ENCODE peak calls at places on chromosomes 5 and 9, in five cellular contexts. U is heart right ventricle; M is activated CD4-positive, alpha-beta T cell treated with anti-CD3 and anti-CD28 coated beads, Interleukin-2, amount 50 U/mL, for 48 hours; A is NCI-H1048; Z is right cardiac atrium. Y is an unnamed sample.

GRCh38 chr5:128844354-128844923 is 120.8 kb upstream of the SLC27A6 start:
- DNase-seq in A (no peak), M (no peak), Z (no peak), U (no peak), Y (no peak)

GRCh38 chr5:151067632-151068031 is 13.2 kb downstream of the TNIP1 start:
- DNase-seq in M (no peak), A (no peak), Z (no peak), U (no peak), Y (no peak)

GRCh38 chr5:38104497-38105230 is 153.7 kb upstream of the EGFLAM start:
- DNase-seq in A (no peak), U (no peak), Z (no peak), M (no peak), Y (no peak)

GRCh38 chr9:97905228-97905627 is 17.1 kb downstream of the TRMO start:
- DNase-seq in Z (no peak), A (no peak), U (no peak), M (peak; percentile 48), Y (no peak)

GRCh38 chr5:69271376-69271775 is 36.7 kb downstream of the CDK7 start:
- DNase-seq in Z (no peak), U (peak; percentile 14), A (no peak), M (no peak), Y (no peak)

GRCh38 chr5:22465177-22465576 is 388.0 kb downstream of the CDH12 start:
- DNase-seq in Z (no peak), U (no peak), M (no peak), A (no peak), Y (no peak)

GRCh38 chr9:34380511-34381315 is 4.0 kb upstream of the MYORG start:
- DNase-seq in U (peak; percentile 72), M (peak; percentile 77), A (peak; percentile 34), Z (peak; percentile 93), Y (peak; percentile 95)

GRCh38 chr9:16197578-16198370 is 644.9 kb downstream of the CCDC171 start:
- DNase-seq in Z (no peak), A (no peak), M (no peak), U (peak; percentile 17), Y (no peak)

GRCh38 chr5:154794525-154795234 is 39.5 kb downstream of the LARP1 start:
- DNase-seq in M (no peak), Z (no peak), A (no peak), U (no peak), Y (no peak)

GRCh38 chr9:110744753-110745522 is 76.3 kb downstream of the MUSK start:
- DNase-seq in Z (no peak), A (no peak), M (no peak), U (peak; percentile 10), Y (no peak)

GRCh38 chr9:134371731-134372130 is 45.5 kb downstream of the RXRA start:
- DNase-seq in U (peak; percentile 46), Z (peak; percentile 91), M (no peak), A (no peak), Y (no peak)

GRCh38 chr9:121529237-121529987 is 29.8 kb upstream of the GGTA1 start:
- DNase-seq in U (peak; percentile 99), A (no peak), M (no peak), Z (peak; percentile 99), Y (no peak)

GRCh38 chr5:128132499-128132898 is 48.9 kb downstream of the SLC12A2 start:
- DNase-seq in A (no peak), M (no peak), Z (no peak), U (no peak), Y (no peak)

GRCh38 chr9:37675661-37676060 is 24.9 kb downstream of the FRMPD1 start:
- DNase-seq in M (no peak), Z (no peak), A (no peak), U (no peak), Y (no peak)